ENCODE peak calls at places on chromosome 14, in ten cellular contexts. C is foreskin fibroblast, R is RWPE2, K is coronary artery, D is heart right ventricle, B is tibial nerve, U is fibroblast of mammary gland, V is fibroblast of pulmonary artery, Q is astrocyte, T is uterus. J is an unnamed sample.
A peak's percentile ranks its signal among the peaks of the same experiment; 100 is the strongest.

GRCh38 chr14:91245029-91245428 is 525 bp upstream of the GPR68 start:
- DNase-seq in V (no peak), Q (no peak), U (no peak), B (no peak), K (no peak), R (no peak), T (no peak), C (no peak), D (no peak), J (no peak)

GRCh38 chr14:30921305-30921704 is 46.9 kb downstream of the COCH start:
- DNase-seq in C (peak; percentile 30), R (no peak), D (no peak), V (peak; percentile 43), B (no peak), K (no peak), Q (no peak), U (peak; percentile 16), T (no peak), J (peak; percentile 73)

GRCh38 chr14:37232907-37233481 is 35.3 kb downstream of the MIPOL1 start:
- DNase-seq in U (peak; percentile 75), T (no peak), Q (peak; percentile 27), C (peak; percentile 80), R (no peak), K (no peak), D (no peak), V (peak; percentile 71), B (no peak), J (no peak)

GRCh38 chr14:91417134-91417982 is at the start of gene CCDC88C:
- DNase-seq in Q (no peak), B (no peak), C (peak; percentile 33), R (no peak), K (no peak), V (no peak), T (peak; percentile 45), D (peak; percentile 68), U (no peak), J (no peak)

GRCh38 chr14:79091381-79091963 is 921.3 kb downstream of the NRXN3 start:
- DNase-seq in C (no peak), R (no peak), D (no peak), T (no peak), Q (no peak), U (no peak), K (no peak), V (no peak), B (no peak), J (no peak)

GRCh38 chr14:102951799-102952198 is 29.3 kb downstream of the AMN start:
- DNase-seq in D (no peak), V (no peak), K (no peak), Q (peak; percentile 61), T (no peak), B (no peak), R (no peak), C (no peak), U (no peak), J (no peak)

GRCh38 chr14:81178063-81178462 is 42.7 kb downstream of the GTF2A1 start:
- DNase-seq in U (no peak), T (no peak), B (no peak), C (no peak), Q (no peak), V (no peak), D (no peak), R (no peak), K (no peak), J (peak; percentile 19)

GRCh38 chr14:72673179-72673578 is 220.7 kb downstream of the DPF3 start:
- DNase-seq in C (no peak), K (no peak), D (no peak), V (no peak), Q (no peak), U (no peak), B (no peak), R (no peak), T (no peak), J (no peak)

GRCh38 chr14:26163761-26164160 is 434.1 kb downstream of the NOVA1 start:
- DNase-seq in U (peak; percentile 76), B (no peak), R (no peak), T (no peak), K (no peak), Q (peak; percentile 21), D (no peak), V (peak; percentile 75), C (peak; percentile 58), J (peak; percentile 37)

GRCh38 chr14:44700184-44700583 is 193.1 kb upstream of the FSCB start:
- DNase-seq in T (no peak), D (no peak), Q (peak; percentile 83), C (no peak), B (no peak), U (no peak), V (peak; percentile 47), K (no peak), R (no peak), J (no peak)

GRCh38 chr14:24279301-24280186 is 8.1 kb upstream of the RABGGTA start:
- DNase-seq in T (no peak), U (peak; percentile 6), D (peak; percentile 40), Q (no peak), V (no peak), C (peak; percentile 62), B (no peak), K (no peak), R (no peak), J (no peak)

GRCh38 chr14:67551123-67551522 is 18.0 kb downstream of the PLEKHH1 start:
- DNase-seq in B (no peak), T (no peak), U (no peak), K (no peak), D (no peak), V (no peak), C (no peak), Q (no peak), R (no peak), J (peak; percentile 96)

GRCh38 chr14:58639842-58640484 is 2.2 kb downstream of the DACT1 start:
- DNase-seq in R (no peak), T (no peak), V (peak; percentile 92), U (peak; percentile 90), C (peak; percentile 92), K (no peak), B (no peak), Q (peak; percentile 84), D (no peak), J (peak; percentile 40)

GRCh38 chr14:55864890-55865655 is 253.1 kb upstream of the PELI2 start:
- DNase-seq in R (no peak), Q (no peak), B (no peak), T (no peak), U (no peak), K (no peak), D (no peak), C (no peak), V (no peak), J (no peak)
- TF ChIP-seq CTCF in R (no peak), Q (no peak), B (no peak), T (no peak), U (peak; percentile 26), K (no peak), D (no peak), C (no peak), V (no peak), J (no peak)

GRCh38 chr14:77580964-77581505 is 35.4 kb downstream of the SPTLC2 start:
- DNase-seq in T (no peak), U (peak; percentile 83), K (no peak), D (no peak), C (peak; percentile 76), Q (peak; percentile 74), R (no peak), V (peak; percentile 53), B (no peak), J (peak; percentile 52)

GRCh38 chr14:77582511-77582910 is 33.9 kb downstream of the SPTLC2 start:
- DNase-seq in C (peak; percentile 74), D (no peak), B (no peak), V (no peak), U (no peak), K (no peak), Q (no peak), R (no peak), T (no peak), J (no peak)

GRCh38 chr14:77579065-77579464 is 37.4 kb downstream of the SPTLC2 start:
- DNase-seq in R (no peak), Q (no peak), D (no peak), C (peak; percentile 82), K (no peak), V (no peak), B (no peak), T (no peak), U (peak; percentile 87), J (no peak)

GRCh38 chr14:77579760-77580159 is 36.7 kb downstream of the SPTLC2 start:
- DNase-seq in D (no peak), Q (no peak), T (no peak), B (no peak), K (no peak), C (no peak), R (no peak), U (no peak), V (no peak), J (no peak)

GRCh38 chr14:77580477-77580876 is 36.0 kb downstream of the SPTLC2 start:
- DNase-seq in V (no peak), C (no peak), D (no peak), Q (no peak), B (no peak), U (no peak), T (no peak), R (no peak), K (no peak), J (no peak)
- H3K4me3 ChIP-seq in V (peak overlapping the region; percentile 42), C (peak overlapping the region; percentile 24), D (peak overlapping the region; percentile 13), Q (no peak overlapping the region), B (no peak overlapping the region), U (no peak overlapping the region), T (no peak overlapping the region), R (no peak overlapping the region), K (peak overlapping the region; percentile 52), J (peak overlapping the region; percentile 34)

GRCh38 chr14:94636744-94637412 is 24.7 kb downstream of the SERPINA3 start:
- DNase-seq in V (peak; percentile 40), K (no peak), B (no peak), T (no peak), D (no peak), Q (no peak), C (peak; percentile 17), R (no peak), U (peak; percentile 35), J (peak; percentile 59)
- TF ChIP-seq CTCF in V (peak; percentile 35), K (no peak), B (no peak), T (no peak), D (no peak), Q (no peak), C (no peak), R (no peak), U (peak; percentile 36), J (peak; percentile 62)

DNA sequence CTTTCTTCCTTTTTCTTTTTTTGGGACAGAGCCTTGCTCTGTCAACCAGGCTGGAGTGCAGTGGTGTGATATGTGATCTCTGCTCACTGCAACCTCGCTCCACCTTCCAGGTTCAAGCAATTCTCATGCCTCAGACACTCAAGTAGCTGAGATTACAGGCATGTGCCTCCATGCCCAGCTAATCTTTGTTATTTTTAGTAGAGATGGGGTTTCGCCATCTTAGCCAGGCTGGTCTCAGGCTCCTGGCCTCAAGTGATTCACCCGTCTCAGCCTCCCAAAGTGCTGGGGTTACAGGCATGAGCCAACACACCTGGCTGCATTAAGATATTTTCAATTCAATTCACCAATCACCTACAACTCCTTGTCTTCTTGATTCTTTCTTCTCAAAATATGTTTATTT is 1046.5 kb downstream of the GALC start:
- DNase-seq in D (no peak), Q (no peak), V (no peak), C (no peak), T (no peak), U (no peak), B (no peak), R (no peak), K (no peak), J (no peak)
- H3K4me3 ChIP-seq in D (no peak overlapping the region), Q (no peak overlapping the region), V (no peak overlapping the region), C (no peak overlapping the region), T (no peak overlapping the region), U (no peak overlapping the region), B (no peak overlapping the region), R (no peak overlapping the region), K (no peak overlapping the region), J (no peak overlapping the region)

J was measured in LNCaP clone FGC.